ENCODE peak calls at places on chromosomes 13 and 19, in ten cellular contexts. One of them, this sample, is unnamed. For H3K4me1, the result is how much of the 10 kb centered on the place peaks cover.

GRCh38 chr13:97978661-97979450 is 25.4 kb downstream of the IPO5 start:
- DNase-seq in psoas muscle: no peak
- DNase-seq in Caco-2: no peak
- DNase-seq in IMR-90: peak
- DNase-seq in OCI-LY7: no peak
- DNase-seq in tibial artery: no peak
- DNase-seq in heart right ventricle: no peak
- DNase-seq in transverse colon: no peak
- DNase-seq in neuronal stem cell: peak
- DNase-seq in pancreas: no peak
- DNase-seq in this sample: peak

GRCh38 chr13:73060251-73061160 is 1.7 kb downstream of the KLF5 start:
- DNase-seq in transverse colon: no peak
- DNase-seq in psoas muscle: peak
- DNase-seq in neuronal stem cell: peak
- DNase-seq in tibial artery: peak
- DNase-seq in IMR-90: peak
- DNase-seq in heart right ventricle: peak
- DNase-seq in OCI-LY7: no peak
- DNase-seq in Caco-2: no peak
- DNase-seq in pancreas: peak
- DNase-seq in this sample: peak

GRCh38 chr13:109869312-109870237 is 83.2 kb upstream of the IRS2 start:
- DNase-seq in tibial artery: peak
- DNase-seq in Caco-2: no peak
- DNase-seq in OCI-LY7: no peak
- DNase-seq in psoas muscle: peak
- DNase-seq in heart right ventricle: peak
- DNase-seq in pancreas: peak
- DNase-seq in neuronal stem cell: no peak
- DNase-seq in transverse colon: peak
- DNase-seq in IMR-90: peak
- DNase-seq in this sample: peak

GRCh38 chr13:38941353-38941945 is 49.2 kb downstream of the STOML3 start:
- DNase-seq in psoas muscle: no peak
- DNase-seq in OCI-LY7: no peak
- DNase-seq in tibial artery: no peak
- DNase-seq in IMR-90: no peak
- DNase-seq in neuronal stem cell: no peak
- DNase-seq in heart right ventricle: no peak
- DNase-seq in Caco-2: no peak
- DNase-seq in pancreas: no peak
- DNase-seq in transverse colon: no peak
- DNase-seq in this sample: no peak

GRCh38 chr19:571127-571974 is 1.0 kb upstream of the BSG start:
- DNase-seq in transverse colon: peak
- DNase-seq in IMR-90: peak
- DNase-seq in Caco-2: peak
- DNase-seq in neuronal stem cell: peak
- DNase-seq in heart right ventricle: no peak
- DNase-seq in psoas muscle: peak
- DNase-seq in pancreas: no peak
- DNase-seq in OCI-LY7: peak
- DNase-seq in tibial artery: no peak
- DNase-seq in this sample: peak

GRCh38 chr13:35988648-35989081 is 142.5 kb downstream of the DCLK1 start:
- DNase-seq in Caco-2: no peak
- DNase-seq in transverse colon: no peak
- DNase-seq in neuronal stem cell: no peak
- DNase-seq in psoas muscle: no peak
- DNase-seq in pancreas: no peak
- DNase-seq in tibial artery: no peak
- DNase-seq in IMR-90: no peak
- DNase-seq in heart right ventricle: no peak
- DNase-seq in OCI-LY7: no peak
- DNase-seq in this sample: peak

GRCh38 chr13:60134376-60134775 is 29.4 kb downstream of the DIAPH3 start:
- DNase-seq in pancreas: no peak
- DNase-seq in tibial artery: no peak
- DNase-seq in IMR-90: no peak
- DNase-seq in transverse colon: no peak
- DNase-seq in Caco-2: no peak
- DNase-seq in OCI-LY7: no peak
- DNase-seq in neuronal stem cell: no peak
- DNase-seq in heart right ventricle: no peak
- DNase-seq in psoas muscle: no peak
- DNase-seq in this sample: no peak

GRCh38 chr19:9952276-9952675 is 16.0 kb upstream of the OLFM2 start:
- DNase-seq in tibial artery: no peak
- DNase-seq in OCI-LY7: no peak
- DNase-seq in heart right ventricle: no peak
- DNase-seq in pancreas: no peak
- DNase-seq in transverse colon: no peak
- DNase-seq in Caco-2: no peak
- DNase-seq in neuronal stem cell: no peak
- DNase-seq in IMR-90: no peak
- DNase-seq in psoas muscle: no peak
- DNase-seq in this sample: no peak

GRCh38 chr13:42990147-42990990 is 1.7 kb downstream of the EPSTI1 start:
- DNase-seq in IMR-90: peak
- DNase-seq in transverse colon: no peak
- DNase-seq in tibial artery: no peak
- DNase-seq in Caco-2: no peak
- DNase-seq in pancreas: no peak
- DNase-seq in psoas muscle: no peak
- DNase-seq in OCI-LY7: no peak
- DNase-seq in neuronal stem cell: no peak
- DNase-seq in heart right ventricle: no peak
- DNase-seq in this sample: no peak

GRCh38 chr19:48806518-48806817 is 4.4 kb downstream of the BCAT2 start:
- DNase-seq in neuronal stem cell: no peak
- DNase-seq in heart right ventricle: no peak
- DNase-seq in psoas muscle: no peak
- DNase-seq in IMR-90: no peak
- DNase-seq in pancreas: no peak
- DNase-seq in Caco-2: peak
- DNase-seq in transverse colon: no peak
- DNase-seq in tibial artery: peak
- DNase-seq in OCI-LY7: no peak
- DNase-seq in this sample: peak

GRCh38 chr13:113959198-113959597 is 14.7 kb downstream of the C13orf46 start:
- DNase-seq in transverse colon: no peak
- DNase-seq in Caco-2: no peak
- DNase-seq in heart right ventricle: no peak
- DNase-seq in pancreas: peak
- DNase-seq in OCI-LY7: no peak
- DNase-seq in IMR-90: no peak
- DNase-seq in tibial artery: no peak
- DNase-seq in psoas muscle: no peak
- DNase-seq in neuronal stem cell: no peak
- DNase-seq in this sample: no peak

GRCh38 chr13:102487330-102487729 is 85.5 kb upstream of the FGF14 start:
- DNase-seq in psoas muscle: no peak
- DNase-seq in tibial artery: no peak
- DNase-seq in heart right ventricle: no peak
- DNase-seq in IMR-90: no peak
- DNase-seq in neuronal stem cell: no peak
- DNase-seq in Caco-2: no peak
- DNase-seq in pancreas: no peak
- DNase-seq in transverse colon: no peak
- DNase-seq in OCI-LY7: no peak
- DNase-seq in this sample: no peak

DNA sequence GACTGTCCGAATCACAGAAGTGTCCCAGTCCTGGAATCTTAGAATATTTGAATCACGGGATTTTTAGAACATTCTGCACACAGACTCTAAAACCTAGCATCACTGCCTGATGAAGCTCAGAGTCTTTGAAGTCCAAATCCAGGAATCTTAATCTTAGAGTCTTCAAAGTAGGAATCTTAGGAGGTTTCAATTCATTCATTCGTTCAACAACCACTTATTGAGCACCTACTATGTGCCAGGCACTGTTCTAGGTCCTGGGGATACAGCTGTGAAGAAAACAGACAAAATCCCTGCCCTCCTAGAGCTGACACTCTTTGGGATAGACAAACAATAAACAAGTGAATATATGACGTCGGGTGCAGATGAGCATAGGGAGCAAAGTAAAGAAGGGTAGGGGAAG is 1.7 kb downstream of the RTN2 start:
- DNase-seq in pancreas: no peak
- DNase-seq in psoas muscle: no peak
- DNase-seq in tibial artery: no peak
- DNase-seq in transverse colon: no peak
- DNase-seq in IMR-90: no peak
- DNase-seq in Caco-2: no peak
- DNase-seq in neuronal stem cell: no peak
- DNase-seq in heart right ventricle: no peak
- DNase-seq in OCI-LY7: no peak
- DNase-seq in this sample: no peak
- H3K4me1 ChIP-seq in pancreas: under half
- H3K4me1 ChIP-seq in psoas muscle: under half
- H3K4me1 ChIP-seq in tibial artery: under half
- H3K4me1 ChIP-seq in transverse colon: half or more
- H3K4me1 ChIP-seq in IMR-90: under half
- H3K4me1 ChIP-seq in Caco-2: under half
- H3K4me1 ChIP-seq in neuronal stem cell: under half
- H3K4me1 ChIP-seq in heart right ventricle: under half
- H3K4me1 ChIP-seq in OCI-LY7: half or more
- H3K4me1 ChIP-seq in this sample: under half

DNA sequence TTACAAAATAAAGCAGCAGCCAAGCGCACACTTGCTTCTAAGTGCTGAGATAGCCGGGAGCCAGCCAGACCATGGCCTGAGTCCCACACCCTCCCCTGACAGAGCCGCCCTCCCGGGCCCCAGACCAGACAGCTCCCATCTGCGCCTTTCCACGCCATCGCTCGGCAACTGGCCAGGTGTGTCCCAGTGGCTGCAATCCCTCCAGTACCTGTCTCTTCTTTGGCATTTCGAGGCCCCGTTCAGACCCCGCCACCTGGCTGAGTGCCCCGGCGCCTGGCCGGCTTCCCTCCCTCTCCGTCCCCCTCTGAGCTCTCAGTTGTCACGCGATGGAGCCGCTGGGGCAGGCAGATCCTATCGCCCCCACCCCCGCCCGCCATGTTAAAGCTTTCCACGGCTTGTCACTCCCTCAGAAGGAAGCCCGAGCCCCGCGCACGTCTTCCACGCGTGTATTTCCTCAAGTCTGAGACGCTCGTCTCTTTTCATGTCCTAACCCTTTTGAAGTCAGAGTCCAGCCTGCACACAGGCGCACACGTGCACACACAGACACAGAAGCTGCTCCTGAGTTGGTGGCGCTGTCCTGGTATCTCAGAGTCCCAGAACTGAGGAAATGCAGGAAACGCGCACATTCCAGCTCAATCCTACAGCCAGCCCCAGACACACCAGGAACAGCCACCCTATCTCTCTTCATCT is 7.9 kb downstream of the MLLT1 start:
- DNase-seq in heart right ventricle: peak
- DNase-seq in OCI-LY7: no peak
- DNase-seq in tibial artery: peak
- DNase-seq in transverse colon: peak
- DNase-seq in Caco-2: no peak
- DNase-seq in pancreas: peak
- DNase-seq in IMR-90: peak
- DNase-seq in psoas muscle: peak
- DNase-seq in neuronal stem cell: no peak
- DNase-seq in this sample: peak
- H3K4me1 ChIP-seq in heart right ventricle: half or more
- H3K4me1 ChIP-seq in OCI-LY7: under half
- H3K4me1 ChIP-seq in tibial artery: half or more
- H3K4me1 ChIP-seq in transverse colon: half or more
- H3K4me1 ChIP-seq in Caco-2: under half
- H3K4me1 ChIP-seq in pancreas: under half
- H3K4me1 ChIP-seq in IMR-90: half or more
- H3K4me1 ChIP-seq in psoas muscle: half or more
- H3K4me1 ChIP-seq in neuronal stem cell: under half
- H3K4me1 ChIP-seq in this sample: half or more

DNA sequence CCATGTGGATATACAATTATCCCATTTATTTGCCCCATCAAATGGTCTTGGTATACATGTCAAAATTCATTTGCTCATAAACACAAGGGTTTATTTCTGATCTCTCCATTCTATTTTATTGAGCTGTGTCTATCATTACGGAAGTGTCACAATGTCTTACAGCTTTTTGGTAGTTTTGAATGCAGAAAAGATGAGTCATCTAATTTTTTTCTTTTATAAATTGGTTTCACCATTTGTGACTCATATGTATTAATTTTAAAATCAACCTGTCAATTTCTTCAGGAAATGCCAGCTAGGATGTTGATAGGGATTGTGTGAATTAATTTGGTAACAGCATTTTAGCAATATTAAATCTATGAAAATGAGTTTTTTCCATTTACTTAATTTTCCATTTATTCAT is 2549.4 kb downstream of the PCDH9 start:
- DNase-seq in OCI-LY7: no peak
- DNase-seq in pancreas: no peak
- DNase-seq in Caco-2: no peak
- DNase-seq in neuronal stem cell: no peak
- DNase-seq in IMR-90: no peak
- DNase-seq in tibial artery: no peak
- DNase-seq in transverse colon: no peak
- DNase-seq in psoas muscle: no peak
- DNase-seq in heart right ventricle: no peak
- DNase-seq in this sample: no peak
- H3K4me1 ChIP-seq in OCI-LY7: under half
- H3K4me1 ChIP-seq in pancreas: under half
- H3K4me1 ChIP-seq in Caco-2: under half
- H3K4me1 ChIP-seq in neuronal stem cell: under half
- H3K4me1 ChIP-seq in IMR-90: under half
- H3K4me1 ChIP-seq in tibial artery: under half
- H3K4me1 ChIP-seq in transverse colon: under half
- H3K4me1 ChIP-seq in psoas muscle: under half
- H3K4me1 ChIP-seq in heart right ventricle: under half
- H3K4me1 ChIP-seq in this sample: under half

DNA sequence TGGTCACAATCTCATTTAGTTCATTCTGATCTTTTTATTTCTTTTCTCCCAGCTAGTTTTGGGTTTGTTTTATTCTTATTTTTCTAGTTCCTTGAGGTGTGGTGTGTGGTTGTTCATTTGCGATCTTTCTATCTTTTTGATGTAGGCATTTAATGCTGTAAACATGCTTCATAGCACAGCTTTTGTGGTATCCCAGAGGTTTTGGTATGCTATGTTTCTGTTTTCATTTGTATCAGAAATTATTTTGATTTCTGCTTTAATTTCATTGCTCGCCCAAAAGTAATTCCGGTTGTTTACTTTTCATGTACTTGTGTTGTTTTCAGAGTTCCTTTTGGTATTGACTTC is 12.6 kb downstream of the DNAJC3 start:
- DNase-seq in IMR-90: no peak
- DNase-seq in OCI-LY7: no peak
- DNase-seq in pancreas: no peak
- DNase-seq in Caco-2: no peak
- DNase-seq in heart right ventricle: no peak
- DNase-seq in neuronal stem cell: no peak
- DNase-seq in tibial artery: no peak
- DNase-seq in transverse colon: no peak
- DNase-seq in psoas muscle: no peak
- DNase-seq in this sample: no peak
- H3K4me1 ChIP-seq in IMR-90: under half
- H3K4me1 ChIP-seq in OCI-LY7: under half
- H3K4me1 ChIP-seq in pancreas: under half
- H3K4me1 ChIP-seq in Caco-2: under half
- H3K4me1 ChIP-seq in heart right ventricle: under half
- H3K4me1 ChIP-seq in neuronal stem cell: under half
- H3K4me1 ChIP-seq in tibial artery: under half
- H3K4me1 ChIP-seq in transverse colon: under half
- H3K4me1 ChIP-seq in psoas muscle: under half
- H3K4me1 ChIP-seq in this sample: under half

GRCh38 chr13:111270765-111271164 is 49.7 kb upstream of the TEX29 start:
- DNase-seq in Caco-2: no peak
- DNase-seq in heart right ventricle: no peak
- DNase-seq in psoas muscle: no peak
- DNase-seq in transverse colon: no peak
- DNase-seq in neuronal stem cell: no peak
- DNase-seq in OCI-LY7: no peak
- DNase-seq in IMR-90: peak
- DNase-seq in tibial artery: no peak
- DNase-seq in pancreas: no peak
- DNase-seq in this sample: peak
- H3K4me1 ChIP-seq in Caco-2: under half
- H3K4me1 ChIP-seq in heart right ventricle: under half
- H3K4me1 ChIP-seq in psoas muscle: under half
- H3K4me1 ChIP-seq in transverse colon: under half
- H3K4me1 ChIP-seq in neuronal stem cell: under half
- H3K4me1 ChIP-seq in OCI-LY7: under half
- H3K4me1 ChIP-seq in IMR-90: under half
- H3K4me1 ChIP-seq in tibial artery: under half
- H3K4me1 ChIP-seq in pancreas: under half
- H3K4me1 ChIP-seq in this sample: under half

This sample was measured in astrocyte.